ENCODE peak calls at places on chromosomes 13 and 19, in ten cellular contexts. D, H, S, Q, T, N, J, M, X and F are unnamed samples.

GRCh38 chr19:42175952-42176648 is 41.4 kb downstream of the DEDD2 start:
- DNase-seq in D (no peak), H (peak), S (no peak), Q (no peak), T (peak), N (no peak), J (peak), M (no peak), X (no peak), F (no peak)

GRCh38 chr19:40658031-40658430 is 32.4 kb downstream of the NUMBL start:
- DNase-seq in D (no peak), H (no peak), S (no peak), Q (no peak), T (no peak), N (no peak), J (no peak), M (no peak), X (no peak), F (no peak)

GRCh38 chr13:45928843-45929242 is 77.3 kb upstream of the SIAH3 start:
- DNase-seq in D (no peak), H (no peak), S (no peak), Q (no peak), T (peak), N (peak), J (no peak), M (no peak), X (no peak), F (no peak)

GRCh38 chr13:43686557-43686956 is 100.2 kb downstream of the ENOX1 start:
- DNase-seq in D (no peak), H (no peak), S (no peak), Q (no peak), T (peak), N (peak), J (peak), M (no peak), X (peak), F (peak)

GRCh38 chr13:65912516-65912915 is 1317.6 kb downstream of the PCDH9 start:
- DNase-seq in D (no peak), H (no peak), S (no peak), Q (no peak), T (no peak), N (no peak), J (no peak), M (no peak), X (no peak), F (no peak)

GRCh38 chr13:75879656-75880055 is 243.5 kb downstream of the LMO7 start:
- DNase-seq in D (no peak), H (no peak), S (no peak), Q (no peak), T (no peak), N (no peak), J (no peak), M (no peak), X (no peak), F (no peak)

GRCh38 chr19:1237754-1238372 is at the start of gene CBARP:
- DNase-seq in D (no peak), H (peak), S (no peak), Q (no peak), T (peak), N (no peak), J (no peak), M (no peak), X (no peak), F (no peak)

GRCh38 chr13:92260363-92260762 is 861.9 kb downstream of the GPC5 start:
- DNase-seq in D (no peak), H (peak), S (no peak), Q (no peak), T (no peak), N (no peak), J (no peak), M (no peak), X (peak), F (no peak)

GRCh38 chr19:12838182-12838890 is at the start of gene MAST1:
- DNase-seq in D (peak), H (peak), S (no peak), Q (no peak), T (peak), N (no peak), J (no peak), M (no peak), X (no peak), F (no peak)

GRCh38 chr19:12840091-12841079 is 2.1 kb downstream of the MAST1 start:
- DNase-seq in D (no peak), H (peak), S (no peak), Q (no peak), T (peak), N (peak), J (peak), M (no peak), X (peak), F (peak)

GRCh38 chr13:37409756-37410155 is 188.8 kb downstream of the POSTN start:
- DNase-seq in D (no peak), H (no peak), S (no peak), Q (no peak), T (peak), N (no peak), J (peak), M (no peak), X (no peak), F (no peak)